ENCODE peak calls at places on chromosomes 13 and 19, in four cellular contexts. One of them, this sample, is unnamed.

GRCh38 chr19:11814707-11815050 is 606 bp downstream of the ZNF440 start:
- DNase-seq in H9: peak
- DNase-seq in H1: no peak
- DNase-seq in IMR-90: peak
- DNase-seq in this sample: peak

GRCh38 chr19:7665076-7665475 is 3.8 kb upstream of the RETN start:
- DNase-seq in H9: no peak
- DNase-seq in H1: no peak
- DNase-seq in IMR-90: peak
- DNase-seq in this sample: no peak

GRCh38 chr13:79018166-79018565 is 359.2 kb upstream of the OBI1 start:
- DNase-seq in IMR-90: no peak
- DNase-seq in H9: no peak
- DNase-seq in H1: no peak
- DNase-seq in this sample: peak

GRCh38 chr19:31146546-31147183 is 202.6 kb downstream of the TSHZ3 start:
- DNase-seq in H9: no peak
- DNase-seq in IMR-90: no peak
- DNase-seq in H1: no peak
- DNase-seq in this sample: no peak

GRCh38 chr19:4042731-4043082 is 24.0 kb downstream of the ZBTB7A start:
- DNase-seq in IMR-90: no peak
- DNase-seq in H9: no peak
- DNase-seq in H1: no peak
- DNase-seq in this sample: no peak

GRCh38 chr13:50340146-50340545 is 324.9 kb downstream of the KCNRG start:
- DNase-seq in IMR-90: no peak
- DNase-seq in H1: no peak
- DNase-seq in H9: no peak
- DNase-seq in this sample: peak

GRCh38 chr19:11261902-11262839 is at the start of gene DOCK6:
- DNase-seq in H1: no peak
- DNase-seq in H9: peak
- DNase-seq in IMR-90: no peak
- DNase-seq in this sample: peak

GRCh38 chr19:44741841-44742352 is 6.6 kb upstream of the BCL3 start:
- DNase-seq in H1: no peak
- DNase-seq in H9: peak
- DNase-seq in IMR-90: peak
- DNase-seq in this sample: peak

GRCh38 chr19:33291623-33292534 is 10.5 kb downstream of the CEBPA start:
- DNase-seq in H1: no peak
- DNase-seq in H9: no peak
- DNase-seq in IMR-90: no peak
- DNase-seq in this sample: no peak

GRCh38 chr19:42965204-42965603 is 28.2 kb upstream of the PSG7 start:
- DNase-seq in H1: no peak
- DNase-seq in IMR-90: peak
- DNase-seq in H9: no peak
- DNase-seq in this sample: no peak

GRCh38 chr13:64767054-64767453 is 2463.1 kb downstream of the PCDH9 start:
- DNase-seq in H1: no peak
- DNase-seq in H9: no peak
- DNase-seq in IMR-90: no peak
- DNase-seq in this sample: no peak

GRCh38 chr19:19436137-19436691 is 30.7 kb downstream of the GATAD2A start:
- DNase-seq in IMR-90: no peak
- DNase-seq in H9: no peak
- DNase-seq in H1: no peak
- DNase-seq in this sample: no peak

GRCh38 chr19:10292789-10293636 is 3.3 kb downstream of the ICAM5 start:
- DNase-seq in H1: no peak
- DNase-seq in H9: peak
- DNase-seq in IMR-90: no peak
- DNase-seq in this sample: peak

GRCh38 chr13:77386880-77387606 is 60.1 kb upstream of the MYCBP2 start:
- DNase-seq in H9: no peak
- DNase-seq in IMR-90: peak
- DNase-seq in H1: no peak
- DNase-seq in this sample: no peak

GRCh38 chr13:95641291-95641811 is 3.2 kb downstream of the DZIP1 start:
- DNase-seq in H9: peak
- DNase-seq in H1: no peak
- DNase-seq in IMR-90: peak
- DNase-seq in this sample: no peak

GRCh38 chr19:54696117-54696548 is 28.1 kb upstream of the KIR3DL3 start:
- DNase-seq in H9: no peak
- DNase-seq in IMR-90: no peak
- DNase-seq in H1: no peak
- DNase-seq in this sample: no peak

GRCh38 chr13:71017607-71018006 is 849.4 kb downstream of the DACH1 start:
- DNase-seq in H1: no peak
- DNase-seq in H9: no peak
- DNase-seq in IMR-90: no peak
- DNase-seq in this sample: peak

GRCh38 chr19:46297700-46298476 is 1.0 kb downstream of the HIF3A start:
- DNase-seq in H9: no peak
- DNase-seq in H1: no peak
- DNase-seq in IMR-90: no peak
- DNase-seq in this sample: no peak

GRCh38 chr13:21934309-21934708 is 263.4 kb downstream of the FGF9 start:
- DNase-seq in IMR-90: no peak
- DNase-seq in H9: no peak
- DNase-seq in H1: no peak
- DNase-seq in this sample: no peak

GRCh38 chr19:44722131-44723121 is 23.5 kb downstream of the CEACAM16 start:
- DNase-seq in H1: no peak
- DNase-seq in IMR-90: no peak
- DNase-seq in H9: no peak
- DNase-seq in this sample: no peak

GRCh38 chr13:103895835-103896520 is 829.8 kb upstream of the SLC10A2 start:
- DNase-seq in IMR-90: no peak
- DNase-seq in H9: no peak
- DNase-seq in H1: no peak
- DNase-seq in this sample: no peak

GRCh38 chr19:44754743-44755066 is 6.2 kb downstream of the BCL3 start:
- DNase-seq in H9: no peak
- DNase-seq in H1: no peak
- DNase-seq in IMR-90: no peak
- DNase-seq in this sample: no peak

GRCh38 chr13:21234537-21234936 is 58.1 kb downstream of the MRPL57 start:
- DNase-seq in IMR-90: no peak
- DNase-seq in H9: no peak
- DNase-seq in H1: no peak
- DNase-seq in this sample: no peak

GRCh38 chr13:23806874-23807522 is 82.2 kb downstream of the MIPEP start:
- DNase-seq in IMR-90: peak
- DNase-seq in H1: no peak
- DNase-seq in H9: no peak
- DNase-seq in this sample: no peak

GRCh38 chr13:28805193-28805819 is 14.8 kb upstream of the MTUS2 start:
- DNase-seq in IMR-90: no peak
- DNase-seq in H1: no peak
- DNase-seq in H9: peak
- DNase-seq in this sample: peak

GRCh38 chr13:95087746-95088305 is 213.4 kb downstream of the ABCC4 start:
- DNase-seq in H9: no peak
- DNase-seq in H1: no peak
- DNase-seq in IMR-90: peak
- DNase-seq in this sample: no peak

GRCh38 chr19:8631425-8631819 is 989 bp downstream of the NFILZ start:
- DNase-seq in H1: no peak
- DNase-seq in IMR-90: peak
- DNase-seq in H9: no peak
- DNase-seq in this sample: peak

GRCh38 chr13:94435604-94436226 is 43.8 kb downstream of the DCT start:
- DNase-seq in IMR-90: peak
- DNase-seq in H9: no peak
- DNase-seq in H1: no peak
- DNase-seq in this sample: peak

GRCh38 chr19:28305513-28305912 is 907.4 kb downstream of the UQCRFS1 start:
- DNase-seq in H9: no peak
- DNase-seq in H1: no peak
- DNase-seq in IMR-90: no peak
- DNase-seq in this sample: no peak

GRCh38 chr19:23002690-23003422 is at the start of gene ZNF728:
- DNase-seq in H1: no peak
- DNase-seq in IMR-90: no peak
- DNase-seq in H9: no peak
- DNase-seq in this sample: no peak

GRCh38 chr13:50030315-50030714 is 15.1 kb downstream of the KCNRG start:
- DNase-seq in IMR-90: peak
- DNase-seq in H9: no peak
- DNase-seq in H1: no peak
- DNase-seq in this sample: peak

GRCh38 chr19:51696606-51697005 is 3.5 kb downstream of the SPACA6 start:
- DNase-seq in IMR-90: no peak
- DNase-seq in H9: no peak
- DNase-seq in H1: no peak
- DNase-seq in this sample: no peak

GRCh38 chr19:46723023-46723461 is 6.1 kb upstream of the PRKD2 start:
- DNase-seq in H1: no peak
- DNase-seq in H9: no peak
- DNase-seq in IMR-90: no peak
- DNase-seq in this sample: no peak

GRCh38 chr13:110853235-110853721 is 61.6 kb downstream of the ANKRD10 start:
- DNase-seq in H1: no peak
- DNase-seq in H9: no peak
- DNase-seq in IMR-90: no peak
- DNase-seq in this sample: no peak

GRCh38 chr19:10388957-10389356 is 8.6 kb upstream of the TYK2 start:
- DNase-seq in H9: peak
- DNase-seq in H1: peak
- DNase-seq in IMR-90: peak
- DNase-seq in this sample: peak

GRCh38 chr19:8697671-8698432 is 743 bp downstream of the ACTL9 start:
- DNase-seq in H9: peak
- DNase-seq in H1: peak
- DNase-seq in IMR-90: no peak
- DNase-seq in this sample: peak

GRCh38 chr19:13060233-13060963 is 42.3 kb downstream of the LYL1 start:
- DNase-seq in H1: no peak
- DNase-seq in H9: no peak
- DNase-seq in IMR-90: no peak
- DNase-seq in this sample: no peak

GRCh38 chr19:34555447-34555846 is 73.9 kb downstream of the WTIP start:
- DNase-seq in IMR-90: no peak
- DNase-seq in H9: peak
- DNase-seq in H1: no peak
- DNase-seq in this sample: peak
- H3K56ac ChIP-seq in IMR-90: no peak
- H3K56ac ChIP-seq in H9: no peak
- H3K56ac ChIP-seq in H1: no peak
- H3K56ac ChIP-seq in this sample: no peak

GRCh38 chr19:50492303-50493052 is 15.8 kb upstream of the GARIN5A start:
- DNase-seq in H9: peak
- DNase-seq in H1: no peak
- DNase-seq in IMR-90: no peak
- DNase-seq in this sample: peak
- H3K4me2 ChIP-seq in H9: peak
- H3K4me2 ChIP-seq in H1: peak
- H3K4me2 ChIP-seq in IMR-90: no peak
- H3K4me2 ChIP-seq in this sample: no peak

GRCh38 chr19:16073481-16073880 is 2.8 kb upstream of the TPM4 start:
- DNase-seq in H9: no peak
- DNase-seq in H1: no peak
- DNase-seq in IMR-90: no peak
- DNase-seq in this sample: no peak

GRCh38 chr19:16076154-16076957 is at the start of gene TPM4:
- DNase-seq in H9: peak
- DNase-seq in H1: peak
- DNase-seq in IMR-90: peak
- DNase-seq in this sample: peak

GRCh38 chr19:16075430-16076153 is 703 bp upstream of the TPM4 start:
- DNase-seq in H9: no peak
- DNase-seq in IMR-90: no peak
- DNase-seq in H1: no peak
- DNase-seq in this sample: peak

GRCh38 chr19:16074488-16075365 is 1.6 kb upstream of the TPM4 start:
- DNase-seq in IMR-90: no peak
- DNase-seq in H9: no peak
- DNase-seq in H1: no peak
- DNase-seq in this sample: no peak

GRCh38 chr19:16073988-16074387 is 2.3 kb upstream of the TPM4 start:
- DNase-seq in H9: no peak
- DNase-seq in H1: no peak
- DNase-seq in IMR-90: no peak
- DNase-seq in this sample: no peak
- H3K56ac ChIP-seq in H9: no peak
- H3K56ac ChIP-seq in H1: no peak
- H3K56ac ChIP-seq in IMR-90: peak
- H3K56ac ChIP-seq in this sample: no peak

GRCh38 chr19:14565765-14566711 is 5.8 kb downstream of the NDUFB7 start:
- DNase-seq in IMR-90: no peak
- DNase-seq in H9: no peak
- DNase-seq in H1: no peak
- DNase-seq in this sample: no peak
- H3K4me2 ChIP-seq in IMR-90: no peak
- H3K4me2 ChIP-seq in H9: no peak
- H3K4me2 ChIP-seq in H1: no peak
- H3K4me2 ChIP-seq in this sample: no peak

DNA sequence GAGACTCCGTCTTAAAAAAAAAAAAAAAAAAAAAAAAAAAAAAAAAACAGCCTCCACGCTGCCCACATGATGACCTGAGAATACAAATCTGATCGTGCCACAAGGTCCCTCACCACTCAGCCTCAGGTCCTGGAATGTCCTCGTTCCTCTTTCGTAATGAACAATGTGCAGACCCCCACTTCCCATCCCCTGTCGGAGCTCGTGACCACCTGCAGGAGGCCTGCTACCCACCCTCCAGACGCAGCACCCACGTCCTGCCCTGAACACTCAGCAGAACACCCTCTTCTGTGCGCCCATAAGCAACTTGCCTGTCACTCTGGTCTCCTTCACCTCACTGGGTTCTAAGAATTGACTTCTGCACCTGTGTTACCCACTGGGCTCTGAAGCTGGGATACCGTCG is 166.4 kb downstream of the KATNAL1 start:
- DNase-seq in H9: no peak
- DNase-seq in H1: no peak
- DNase-seq in IMR-90: no peak
- DNase-seq in this sample: no peak
- H3K56ac ChIP-seq in H9: no peak
- H3K56ac ChIP-seq in H1: no peak
- H3K56ac ChIP-seq in IMR-90: no peak
- H3K56ac ChIP-seq in this sample: no peak

This sample was measured in mesendoderm.